ENCODE peak calls at places on chromosomes 2 and 18, in five cellular contexts. One of them, this sample, is unnamed.

GRCh38 chr18:10131783-10132381 is 218.1 kb downstream of the VAPA start:
- DNase-seq in fibroblast of pulmonary artery: no peak
- DNase-seq in GM06990: no peak
- DNase-seq in astrocyte of the spinal cord: peak
- DNase-seq in iPS DF 19.7: no peak
- DNase-seq in this sample: no peak

GRCh38 chr2:43199492-43200481 is 26.6 kb downstream of the ZFP36L2 start:
- DNase-seq in fibroblast of pulmonary artery: no peak
- DNase-seq in GM06990: no peak
- DNase-seq in astrocyte of the spinal cord: peak
- DNase-seq in iPS DF 19.7: no peak
- DNase-seq in this sample: no peak

GRCh38 chr18:68817584-68817983 is 19.7 kb downstream of the CCDC102B start:
- DNase-seq in fibroblast of pulmonary artery: peak
- DNase-seq in GM06990: no peak
- DNase-seq in astrocyte of the spinal cord: no peak
- DNase-seq in iPS DF 19.7: no peak
- DNase-seq in this sample: no peak

GRCh38 chr18:45636110-45636509 is 20.8 kb downstream of the SLC14A2 start:
- DNase-seq in fibroblast of pulmonary artery: no peak
- DNase-seq in GM06990: no peak
- DNase-seq in astrocyte of the spinal cord: no peak
- DNase-seq in iPS DF 19.7: no peak
- DNase-seq in this sample: no peak

GRCh38 chr2:120133572-120134244 is 89.5 kb downstream of the TMEM185B start:
- DNase-seq in fibroblast of pulmonary artery: peak
- DNase-seq in GM06990: no peak
- DNase-seq in astrocyte of the spinal cord: no peak
- DNase-seq in iPS DF 19.7: no peak
- DNase-seq in this sample: no peak

GRCh38 chr2:7813541-7814310 is 868.1 kb upstream of the ID2 start:
- DNase-seq in fibroblast of pulmonary artery: peak
- DNase-seq in GM06990: no peak
- DNase-seq in astrocyte of the spinal cord: peak
- DNase-seq in iPS DF 19.7: no peak
- DNase-seq in this sample: no peak

GRCh38 chr2:151757861-151758260 is 23.6 kb upstream of the NEB start:
- DNase-seq in fibroblast of pulmonary artery: peak
- DNase-seq in GM06990: no peak
- DNase-seq in astrocyte of the spinal cord: no peak
- DNase-seq in iPS DF 19.7: no peak
- DNase-seq in this sample: no peak

GRCh38 chr2:4914551-4914950 is 777.6 kb upstream of the SOX11 start:
- DNase-seq in fibroblast of pulmonary artery: peak
- DNase-seq in GM06990: no peak
- DNase-seq in astrocyte of the spinal cord: peak
- DNase-seq in iPS DF 19.7: no peak
- DNase-seq in this sample: no peak

GRCh38 chr2:191789791-191790190 is 57.1 kb downstream of the CAVIN2 start:
- DNase-seq in fibroblast of pulmonary artery: peak
- DNase-seq in GM06990: no peak
- DNase-seq in astrocyte of the spinal cord: peak
- DNase-seq in iPS DF 19.7: no peak
- DNase-seq in this sample: no peak

GRCh38 chr2:10620481-10620880 is 69.3 kb downstream of the NOL10 start:
- DNase-seq in fibroblast of pulmonary artery: peak
- DNase-seq in GM06990: peak
- DNase-seq in astrocyte of the spinal cord: peak
- DNase-seq in iPS DF 19.7: no peak
- DNase-seq in this sample: no peak

GRCh38 chr2:73930386-73930785 is 3.7 kb downstream of the DGUOK start:
- DNase-seq in fibroblast of pulmonary artery: no peak
- DNase-seq in GM06990: no peak
- DNase-seq in astrocyte of the spinal cord: no peak
- DNase-seq in iPS DF 19.7: no peak
- DNase-seq in this sample: no peak

GRCh38 chr2:33133436-33133835 is 186.7 kb downstream of the LTBP1 start:
- DNase-seq in fibroblast of pulmonary artery: no peak
- DNase-seq in GM06990: no peak
- DNase-seq in astrocyte of the spinal cord: peak
- DNase-seq in iPS DF 19.7: no peak
- DNase-seq in this sample: no peak

GRCh38 chr2:236825989-236826510 is 256.4 kb downstream of the ACKR3 start:
- DNase-seq in fibroblast of pulmonary artery: no peak
- DNase-seq in GM06990: no peak
- DNase-seq in astrocyte of the spinal cord: no peak
- DNase-seq in iPS DF 19.7: no peak
- DNase-seq in this sample: no peak

GRCh38 chr2:203664029-203664755 is 42.2 kb upstream of the CD28 start:
- DNase-seq in fibroblast of pulmonary artery: no peak
- DNase-seq in GM06990: no peak
- DNase-seq in astrocyte of the spinal cord: no peak
- DNase-seq in iPS DF 19.7: no peak
- DNase-seq in this sample: no peak

GRCh38 chr2:239935789-239936758 is 89.1 kb downstream of the NDUFA10 start:
- DNase-seq in fibroblast of pulmonary artery: no peak
- DNase-seq in GM06990: no peak
- DNase-seq in astrocyte of the spinal cord: no peak
- DNase-seq in iPS DF 19.7: no peak
- DNase-seq in this sample: no peak

GRCh38 chr18:79863946-79864725 is 66.4 kb downstream of the KCNG2 start:
- DNase-seq in fibroblast of pulmonary artery: no peak
- DNase-seq in GM06990: no peak
- DNase-seq in astrocyte of the spinal cord: no peak
- DNase-seq in iPS DF 19.7: no peak
- DNase-seq in this sample: no peak

GRCh38 chr2:2014251-2014761 is 270.0 kb upstream of the PXDN start:
- DNase-seq in fibroblast of pulmonary artery: peak
- DNase-seq in GM06990: no peak
- DNase-seq in astrocyte of the spinal cord: peak
- DNase-seq in iPS DF 19.7: no peak
- DNase-seq in this sample: no peak

GRCh38 chr2:151560289-151560688 is 150.6 kb downstream of the RIF1 start:
- DNase-seq in fibroblast of pulmonary artery: peak
- DNase-seq in GM06990: no peak
- DNase-seq in astrocyte of the spinal cord: peak
- DNase-seq in iPS DF 19.7: no peak
- DNase-seq in this sample: no peak

GRCh38 chr2:191952515-191953270 is 105.8 kb upstream of the CAVIN2 start:
- DNase-seq in fibroblast of pulmonary artery: no peak
- DNase-seq in GM06990: no peak
- DNase-seq in astrocyte of the spinal cord: no peak
- DNase-seq in iPS DF 19.7: no peak
- DNase-seq in this sample: no peak

GRCh38 chr2:85888020-85888744 is 608 bp downstream of the ST3GAL5 start:
- DNase-seq in fibroblast of pulmonary artery: peak
- DNase-seq in GM06990: peak
- DNase-seq in astrocyte of the spinal cord: no peak
- DNase-seq in iPS DF 19.7: no peak
- DNase-seq in this sample: no peak

GRCh38 chr2:25548587-25548986 is 124.8 kb downstream of the DTNB start:
- DNase-seq in fibroblast of pulmonary artery: no peak
- DNase-seq in GM06990: no peak
- DNase-seq in astrocyte of the spinal cord: no peak
- DNase-seq in iPS DF 19.7: no peak
- DNase-seq in this sample: no peak

GRCh38 chr2:150282821-150283309 is 204.6 kb downstream of the RND3 start:
- DNase-seq in fibroblast of pulmonary artery: peak
- DNase-seq in GM06990: no peak
- DNase-seq in astrocyte of the spinal cord: no peak
- DNase-seq in iPS DF 19.7: no peak
- DNase-seq in this sample: no peak

GRCh38 chr2:226782092-226782713 is 17.4 kb downstream of the IRS1 start:
- DNase-seq in fibroblast of pulmonary artery: peak
- DNase-seq in GM06990: no peak
- DNase-seq in astrocyte of the spinal cord: peak
- DNase-seq in iPS DF 19.7: no peak
- DNase-seq in this sample: no peak

GRCh38 chr2:237695201-237695780 is 67.9 kb downstream of the LRRFIP1 start:
- DNase-seq in fibroblast of pulmonary artery: peak
- DNase-seq in GM06990: peak
- DNase-seq in astrocyte of the spinal cord: peak
- DNase-seq in iPS DF 19.7: no peak
- DNase-seq in this sample: no peak

GRCh38 chr18:8439091-8439490 is 170.1 kb upstream of the RAB12 start:
- DNase-seq in fibroblast of pulmonary artery: no peak
- DNase-seq in GM06990: no peak
- DNase-seq in astrocyte of the spinal cord: no peak
- DNase-seq in iPS DF 19.7: no peak
- DNase-seq in this sample: no peak

GRCh38 chr2:104872866-104873688 is 19.2 kb downstream of the POU3F3 start:
- DNase-seq in fibroblast of pulmonary artery: peak
- DNase-seq in GM06990: no peak
- DNase-seq in astrocyte of the spinal cord: peak
- DNase-seq in iPS DF 19.7: no peak
- DNase-seq in this sample: no peak

GRCh38 chr18:2442006-2442405 is 129.3 kb downstream of the METTL4 start:
- DNase-seq in fibroblast of pulmonary artery: no peak
- DNase-seq in GM06990: no peak
- DNase-seq in astrocyte of the spinal cord: no peak
- DNase-seq in iPS DF 19.7: no peak
- DNase-seq in this sample: no peak

GRCh38 chr2:70035344-70035844 is 51.9 kb upstream of the PCBP1 start:
- DNase-seq in fibroblast of pulmonary artery: no peak
- DNase-seq in GM06990: no peak
- DNase-seq in astrocyte of the spinal cord: peak
- DNase-seq in iPS DF 19.7: no peak
- DNase-seq in this sample: no peak

GRCh38 chr2:46925444-46926351 is 10.1 kb upstream of the MCFD2 start:
- DNase-seq in fibroblast of pulmonary artery: no peak
- DNase-seq in GM06990: no peak
- DNase-seq in astrocyte of the spinal cord: no peak
- DNase-seq in iPS DF 19.7: no peak
- DNase-seq in this sample: no peak

GRCh38 chr2:26164231-26164630 is 8.7 kb upstream of the GAREM2 start:
- DNase-seq in fibroblast of pulmonary artery: no peak
- DNase-seq in GM06990: no peak
- DNase-seq in astrocyte of the spinal cord: no peak
- DNase-seq in iPS DF 19.7: no peak
- DNase-seq in this sample: no peak

GRCh38 chr18:60445341-60445740 is 72.8 kb upstream of the MC4R start:
- DNase-seq in fibroblast of pulmonary artery: peak
- DNase-seq in GM06990: no peak
- DNase-seq in astrocyte of the spinal cord: peak
- DNase-seq in iPS DF 19.7: no peak
- DNase-seq in this sample: no peak

GRCh38 chr2:226132632-226133215 is 666.9 kb downstream of the IRS1 start:
- DNase-seq in fibroblast of pulmonary artery: no peak
- DNase-seq in GM06990: no peak
- DNase-seq in astrocyte of the spinal cord: no peak
- DNase-seq in iPS DF 19.7: no peak
- DNase-seq in this sample: no peak

GRCh38 chr18:40911582-40912254 is 1043.3 kb upstream of the PIK3C3 start:
- DNase-seq in fibroblast of pulmonary artery: peak
- DNase-seq in GM06990: no peak
- DNase-seq in astrocyte of the spinal cord: peak
- DNase-seq in iPS DF 19.7: no peak
- DNase-seq in this sample: no peak

GRCh38 chr18:8702668-8703067 is 2.7 kb upstream of the MTCL1 start:
- DNase-seq in fibroblast of pulmonary artery: no peak
- DNase-seq in GM06990: no peak
- DNase-seq in astrocyte of the spinal cord: no peak
- DNase-seq in iPS DF 19.7: no peak
- DNase-seq in this sample: no peak

GRCh38 chr18:72375628-72376027 is 168.5 kb downstream of the CBLN2 start:
- DNase-seq in fibroblast of pulmonary artery: no peak
- DNase-seq in GM06990: no peak
- DNase-seq in astrocyte of the spinal cord: peak
- DNase-seq in iPS DF 19.7: no peak
- DNase-seq in this sample: no peak

GRCh38 chr2:205321240-205321639 is 361.1 kb upstream of the NRP2 start:
- DNase-seq in fibroblast of pulmonary artery: peak
- DNase-seq in GM06990: no peak
- DNase-seq in astrocyte of the spinal cord: peak
- DNase-seq in iPS DF 19.7: no peak
- DNase-seq in this sample: no peak

GRCh38 chr2:200985806-200986205 is 22.3 kb upstream of the ORC2 start:
- DNase-seq in fibroblast of pulmonary artery: peak
- DNase-seq in GM06990: no peak
- DNase-seq in astrocyte of the spinal cord: peak
- DNase-seq in iPS DF 19.7: no peak
- DNase-seq in this sample: no peak

GRCh38 chr2:217851191-217852020 is 151.4 kb downstream of the TNS1 start:
- DNase-seq in fibroblast of pulmonary artery: peak
- DNase-seq in GM06990: no peak
- DNase-seq in astrocyte of the spinal cord: peak
- DNase-seq in iPS DF 19.7: no peak
- DNase-seq in this sample: no peak

This sample was measured in iPS DF 6.9.